ENCODE peak calls at places on chromosomes 3 and 15, in eight cellular contexts. J is uterus, K is foreskin keratinocyte, B is endodermal cell, T is IMR-90, P is fibroblast of lung, D is neural progenitor cell, S is spleen. C is an unnamed sample.

GRCh38 chr15:65362491-65362890 is 15.3 kb downstream of the IGDCC3 start:
- DNase-seq in J (no peak), K (no peak), B (peak; percentile 36), T (no peak), P (no peak), D (no peak), S (peak; percentile 41), C (no peak)

GRCh38 chr3:104745313-104745712 is 621.4 kb upstream of the ALCAM start:
- DNase-seq in J (no peak), K (no peak), B (no peak), T (no peak), P (no peak), D (peak; percentile 55), S (no peak), C (no peak)

GRCh38 chr3:156353535-156353934 is 201.4 kb downstream of the SSR3 start:
- DNase-seq in J (no peak), K (no peak), B (no peak), T (no peak), P (no peak), D (no peak), S (no peak), C (no peak)

GRCh38 chr3:140467916-140468315 is 209.9 kb upstream of the TRIM42 start:
- DNase-seq in J (no peak), K (no peak), B (no peak), T (no peak), P (peak; percentile 14), D (no peak), S (no peak), C (no peak)

GRCh38 chr15:49624046-49624445 is 3.2 kb downstream of the DTWD1 start:
- DNase-seq in J (no peak), K (no peak), B (no peak), T (peak; percentile 44), P (no peak), D (no peak), S (no peak), C (no peak)

GRCh38 chr15:49242820-49243219 is 72.8 kb downstream of the GALK2 start:
- DNase-seq in J (peak; percentile 24), K (no peak), B (peak; percentile 56), T (peak; percentile 95), P (peak; percentile 96), D (no peak), S (no peak), C (no peak)

GRCh38 chr3:188349276-188349962 is 195.5 kb downstream of the LPP start:
- DNase-seq in J (no peak), K (peak; percentile 18), B (peak; percentile 72), T (no peak), P (peak; percentile 12), D (peak; percentile 28), S (no peak), C (no peak)

GRCh38 chr3:32913790-32914446 is 37.5 kb upstream of the CCR4 start:
- DNase-seq in J (peak; percentile 18), K (peak; percentile 74), B (no peak), T (no peak), P (peak; percentile 55), D (no peak), S (no peak), C (no peak)

GRCh38 chr3:142904639-142905441 is 16.0 kb upstream of the PCOLCE2 start:
- DNase-seq in J (no peak), K (no peak), B (peak; percentile 68), T (no peak), P (peak; percentile 8), D (peak; percentile 20), S (no peak), C (no peak)

GRCh38 chr3:11452988-11453847 is 181.0 kb downstream of the ATG7 start:
- DNase-seq in J (peak; percentile 30), K (no peak), B (no peak), T (peak; percentile 81), P (peak; percentile 73), D (peak; percentile 19), S (no peak), C (no peak)

GRCh38 chr3:169272533-169272932 is 391.0 kb downstream of the MECOM start:
- DNase-seq in J (no peak), K (no peak), B (no peak), T (no peak), P (no peak), D (no peak), S (no peak), C (no peak)

GRCh38 chr15:34161329-34161953 is 48.5 kb downstream of the KATNBL1 start:
- DNase-seq in J (no peak), K (peak; percentile 8), B (peak; percentile 58), T (peak; percentile 11), P (no peak), D (no peak), S (no peak), C (no peak)

GRCh38 chr15:99283739-99284138 is 32.5 kb downstream of the LRRC28 start:
- DNase-seq in J (no peak), K (no peak), B (no peak), T (peak; percentile 15), P (peak; percentile 21), D (no peak), S (no peak), C (no peak)

GRCh38 chr3:72137865-72138861 is 353.2 kb upstream of the PROK2 start:
- DNase-seq in J (no peak), K (no peak), B (no peak), T (no peak), P (no peak), D (no peak), S (no peak), C (no peak)

GRCh38 chr15:93286456-93286855 is 197.4 kb upstream of the RGMA start:
- DNase-seq in J (no peak), K (no peak), B (peak; percentile 70), T (no peak), P (no peak), D (peak; percentile 53), S (no peak), C (no peak)

GRCh38 chr15:60647246-60647645 is 168.3 kb upstream of the ICE2 start:
- DNase-seq in J (no peak), K (no peak), B (no peak), T (no peak), P (no peak), D (peak; percentile 22), S (no peak), C (no peak)

GRCh38 chr3:81643721-81644120 is 117.7 kb downstream of the GBE1 start:
- DNase-seq in J (no peak), K (no peak), B (no peak), T (peak; percentile 45), P (peak; percentile 50), D (peak; percentile 16), S (no peak), C (no peak)

GRCh38 chr3:62467936-62468722 is 94.8 kb upstream of the FEZF2 start:
- DNase-seq in J (no peak), K (no peak), B (no peak), T (no peak), P (no peak), D (no peak), S (no peak), C (no peak)

GRCh38 chr15:100780208-100780800 is 99.3 kb upstream of the ALDH1A3 start:
- DNase-seq in J (no peak), K (no peak), B (peak; percentile 12), T (no peak), P (no peak), D (no peak), S (no peak), C (no peak)

GRCh38 chr3:109973733-109974132 is 636.4 kb upstream of the DPPA4 start:
- DNase-seq in J (no peak), K (no peak), B (no peak), T (peak; percentile 15), P (peak; percentile 8), D (no peak), S (no peak), C (no peak)

GRCh38 chr3:147038456-147038855 is 367.9 kb downstream of the ZIC4 start:
- DNase-seq in J (no peak), K (no peak), B (no peak), T (no peak), P (no peak), D (no peak), S (no peak), C (no peak)

GRCh38 chr15:90592144-90592887 is 62.6 kb downstream of the CRTC3 start:
- DNase-seq in J (no peak), K (peak; percentile 32), B (no peak), T (peak; percentile 90), P (peak; percentile 90), D (no peak), S (no peak), C (no peak)
- H3K4me1 ChIP-seq in J (no peaks in the 10 kb centered on the region), K (peaks cover 9% of the 10 kb centered on the region), B (no peaks in the 10 kb centered on the region), T (peaks cover 22% of the 10 kb centered on the region), P (peaks cover 10% of the 10 kb centered on the region), D (no peaks in the 10 kb centered on the region), S (peaks cover 33% of the 10 kb centered on the region), C (peaks cover 37% of the 10 kb centered on the region)

DNA sequence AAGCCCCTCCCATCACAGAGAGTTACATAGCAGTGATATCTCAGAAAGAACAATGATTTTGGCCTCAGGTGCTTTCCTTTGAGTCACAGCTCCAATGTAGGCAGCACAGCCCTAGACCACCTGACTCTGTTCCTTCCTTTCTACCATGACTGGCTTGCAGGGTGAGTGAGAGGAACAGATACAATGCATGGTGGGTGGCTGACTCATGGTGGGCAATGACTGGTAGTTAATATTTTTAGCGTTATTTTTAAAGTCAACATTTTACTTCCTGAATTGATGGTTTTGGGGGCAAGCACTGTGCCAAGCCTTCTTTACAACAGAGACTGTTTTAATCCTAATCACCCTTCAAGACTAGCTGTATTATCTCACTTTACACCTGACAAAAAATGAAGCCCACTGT is 32.8 kb upstream of the ST3GAL6 start:
- DNase-seq in J (no peak), K (peak; percentile 40), B (no peak), T (no peak), P (no peak), D (no peak), S (no peak), C (no peak)
- H3K27me3 ChIP-seq in J (no peaks in the 10 kb centered on the region), K (no peaks in the 10 kb centered on the region), B (peaks cover 37% of the 10 kb centered on the region), T (peaks cover 6% of the 10 kb centered on the region), P (no peaks in the 10 kb centered on the region), D (peaks cover 23% of the 10 kb centered on the region), S (peaks cover 23% of the 10 kb centered on the region), C (peaks cover 17% of the 10 kb centered on the region)

DNA sequence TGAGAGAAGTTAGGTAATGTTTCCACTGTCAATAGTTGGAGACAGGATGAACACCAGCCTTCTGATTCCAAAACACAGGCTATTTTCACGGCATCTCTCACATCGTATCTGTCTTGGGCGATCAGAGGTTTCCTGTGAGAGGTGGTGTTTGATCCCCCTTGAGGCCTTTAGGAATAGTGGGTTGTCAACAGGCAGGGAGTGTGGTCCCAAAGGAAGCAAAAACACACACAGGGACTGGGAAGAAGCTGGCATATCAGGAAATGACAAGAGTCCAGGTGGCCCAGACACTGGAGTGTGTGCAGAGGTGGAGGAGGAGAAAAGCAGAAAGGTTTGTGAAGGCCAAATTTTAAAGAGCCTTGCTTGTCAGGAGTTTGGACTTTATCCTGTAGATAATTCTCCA is 6.6 kb upstream of the MAGEF1 start:
- DNase-seq in J (no peak), K (no peak), B (no peak), T (no peak), P (no peak), D (no peak), S (no peak), C (no peak)
- H3K4me1 ChIP-seq in J (no peaks in the 10 kb centered on the region), K (peaks cover 6% of the 10 kb centered on the region), B (peaks cover 19% of the 10 kb centered on the region), T (peaks cover 18% of the 10 kb centered on the region), P (peaks cover 10% of the 10 kb centered on the region), D (peaks cover 37% of the 10 kb centered on the region), S (no peaks in the 10 kb centered on the region), C (no peaks in the 10 kb centered on the region)

DNA sequence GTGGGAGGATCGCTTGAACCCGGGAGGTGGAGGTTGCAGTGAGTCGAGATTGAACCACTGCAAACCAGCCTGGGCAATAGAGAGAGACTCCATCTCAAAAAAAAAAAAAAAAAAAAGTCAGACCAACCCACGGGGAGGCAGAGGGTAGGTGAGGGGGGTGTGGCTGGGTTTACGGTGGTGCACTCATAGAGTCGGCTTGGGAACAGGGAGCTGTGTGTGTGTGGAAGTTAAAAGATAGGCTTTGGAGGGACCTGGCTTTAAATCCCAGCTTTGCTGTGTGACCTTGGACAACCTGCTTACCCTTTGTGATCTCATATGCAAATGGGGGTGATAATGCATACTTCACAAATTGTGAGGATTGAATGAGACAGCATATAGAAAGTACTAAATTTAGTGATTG is 10.0 kb upstream of the ISLR2 start:
- DNase-seq in J (no peak), K (no peak), B (no peak), T (no peak), P (no peak), D (no peak), S (no peak), C (no peak)
- H3K27me3 ChIP-seq in J (no peaks in the 10 kb centered on the region), K (peaks cover 55% of the 10 kb centered on the region), B (no peaks in the 10 kb centered on the region), T (peaks cover 60% of the 10 kb centered on the region), P (peaks cover 35% of the 10 kb centered on the region), D (peaks cover 27% of the 10 kb centered on the region), S (no peaks in the 10 kb centered on the region), C (peaks cover 4% of the 10 kb centered on the region)